ENCODE peak calls at places on chromosomes 3 and 15, in eight cellular contexts. B is hypothalamus; E is stimulated activated CD4-positive, alpha-beta T cell treated with anti-CD3 and anti-CD28 coated beads, TNF-alpha, amount 100 ng/mL, for 4 hours; V is left kidney; Z is fibroblast of mammary gland; N is stimulated activated CD8-positive, alpha-beta memory T cell treated with anti-CD3 and anti-CD28 coated beads, Interleukin-7, amount 100 ng/mL, for 48 hours; T is Calu3; M is MM.1S. F is an unnamed sample.

GRCh38 chr3:61848885-61849284 is 287.5 kb downstream of the PTPRG start:
- DNase-seq in E (no peak), Z (peak), T (no peak), N (no peak), M (no peak), B (no peak), V (no peak), F (no peak)

GRCh38 chr3:150135321-150135721 is 164.6 kb upstream of the PFN2 start:
- DNase-seq in M (no peak), T (no peak), N (no peak), E (no peak), Z (peak), V (no peak), B (no peak), F (no peak)

GRCh38 chr15:69652906-69653305 is 200.3 kb downstream of the RPLP1 start:
- DNase-seq in M (no peak), V (no peak), E (no peak), Z (no peak), B (no peak), N (no peak), T (no peak), F (no peak)

GRCh38 chr3:150097588-150097890 is 126.8 kb upstream of the PFN2 start:
- DNase-seq in V (no peak), N (no peak), E (no peak), T (no peak), Z (peak), M (no peak), B (no peak), F (no peak)

GRCh38 chr3:151443583-151443982 is 17.3 kb downstream of the IGSF10 start:
- DNase-seq in V (peak), N (no peak), M (no peak), B (no peak), T (no peak), Z (no peak), E (no peak), F (no peak)

GRCh38 chr3:42505849-42506410 is 3.5 kb downstream of the VIPR1 start:
- DNase-seq in E (no peak), V (no peak), B (no peak), Z (no peak), T (no peak), N (no peak), M (no peak), F (no peak)

GRCh38 chr3:72606005-72606800 is 242.0 kb downstream of the SHQ1 start:
- DNase-seq in E (no peak), Z (no peak), T (peak), N (no peak), V (peak), M (no peak), B (no peak), F (peak)

GRCh38 chr3:38327335-38328009 is 19.1 kb upstream of the XYLB start:
- DNase-seq in E (no peak), N (no peak), Z (peak), B (no peak), T (peak), M (no peak), V (no peak), F (no peak)

GRCh38 chr15:87496795-87497194 is 759.7 kb downstream of the NTRK3 start:
- DNase-seq in T (no peak), E (no peak), N (no peak), V (no peak), Z (no peak), B (no peak), M (no peak), F (no peak)

GRCh38 chr15:87573534-87573933 is 683.0 kb downstream of the NTRK3 start:
- DNase-seq in V (no peak), M (no peak), B (no peak), E (no peak), T (no peak), N (no peak), Z (no peak), F (no peak)

GRCh38 chr3:104943931-104944330 is 422.8 kb upstream of the ALCAM start:
- DNase-seq in E (no peak), Z (peak), M (no peak), V (no peak), B (no peak), N (no peak), T (no peak), F (no peak)

GRCh38 chr3:167466961-167467360 is 6.9 kb downstream of the SERPINI2 start:
- DNase-seq in T (no peak), Z (no peak), M (no peak), B (no peak), N (no peak), V (no peak), E (no peak), F (no peak)

GRCh38 chr3:159866201-159866746 is 122.4 kb upstream of the IL12A start:
- DNase-seq in Z (peak), E (no peak), B (no peak), N (no peak), M (no peak), T (no peak), V (no peak), F (no peak)

GRCh38 chr3:106438916-106439315 is 570.1 kb upstream of the CBLB start:
- DNase-seq in N (no peak), M (no peak), E (no peak), Z (no peak), B (no peak), T (no peak), V (no peak), F (no peak)

F was measured in DMS153.